ENCODE peak calls at places on chromosomes 16 and 17, in ten cellular contexts. P is fibroblast of the aortic adventitia, L is choroid plexus epithelial cell, A is neuronal stem cell, H is lung, F is A673, W is fibroblast of pulmonary artery, N is right atrium auricular region, Z is mucosa of descending colon, J is suprapubic skin. D is an unnamed sample.

GRCh38 chr17:59779521-59779920 is 72.1 kb downstream of the VMP1 start:
- DNase-seq in F (no peak), H (no peak), J (no peak), P (no peak), A (no peak), N (no peak), Z (no peak), L (no peak), W (no peak), D (no peak)

GRCh38 chr16:89764711-89765201 is 43.4 kb downstream of the ZNF276 start:
- DNase-seq in W (no peak), J (no peak), A (no peak), H (peak), L (peak), Z (peak), P (no peak), F (no peak), N (peak), D (no peak)

GRCh38 chr17:21125862-21126261 is 902 bp upstream of the DHRS7B start:
- DNase-seq in P (no peak), N (no peak), J (no peak), A (no peak), H (no peak), W (no peak), L (no peak), F (peak), Z (no peak), D (peak)

GRCh38 chr16:29665294-29666077 is 2.4 kb downstream of the SPN start:
- DNase-seq in H (no peak), P (no peak), J (no peak), F (no peak), W (no peak), Z (no peak), L (no peak), A (no peak), N (no peak), D (no peak)

GRCh38 chr17:66965801-66966528 is 1.5 kb downstream of the CACNG4 start:
- DNase-seq in P (no peak), L (no peak), W (no peak), F (no peak), Z (no peak), H (no peak), N (no peak), J (no peak), A (no peak), D (no peak)

GRCh38 chr16:71927383-71927782 is 32.1 kb downstream of the IST1 start:
- DNase-seq in L (peak), A (no peak), H (peak), J (no peak), F (peak), Z (no peak), W (peak), P (peak), N (peak), D (peak)

GRCh38 chr17:77492446-77493237 is 351.9 kb downstream of the SEC14L1 start:
- DNase-seq in H (no peak), N (no peak), A (no peak), J (peak), Z (no peak), P (no peak), W (no peak), F (no peak), L (no peak), D (no peak)

GRCh38 chr16:17866991-17867390 is 396.2 kb upstream of the XYLT1 start:
- DNase-seq in L (no peak), P (no peak), J (no peak), Z (no peak), W (no peak), F (no peak), A (no peak), H (no peak), N (no peak), D (no peak)

GRCh38 chr16:55421225-55421624 is 57.8 kb upstream of the MMP2 start:
- DNase-seq in A (no peak), J (no peak), N (no peak), H (no peak), Z (no peak), W (no peak), F (no peak), P (no peak), L (no peak), D (peak)

GRCh38 chr16:67216612-67217490 is 10.1 kb upstream of the TMEM208 start:
- DNase-seq in Z (no peak), J (no peak), L (no peak), H (no peak), F (no peak), W (no peak), N (peak), A (no peak), P (peak), D (no peak)

GRCh38 chr16:67661864-67662652 is 1.3 kb downstream of the PARD6A start:
- DNase-seq in A (no peak), W (no peak), F (no peak), Z (no peak), J (no peak), N (no peak), L (no peak), H (no peak), P (no peak), D (no peak)

GRCh38 chr17:36617773-36618172 is 16.4 kb downstream of the MRM1 start:
- DNase-seq in J (no peak), N (no peak), F (no peak), H (no peak), Z (no peak), W (no peak), A (no peak), L (no peak), P (no peak), D (no peak)

GRCh38 chr16:324451-325334 is 27.8 kb downstream of the AXIN1 start:
- DNase-seq in P (no peak), L (peak), Z (peak), H (no peak), W (no peak), N (no peak), J (no peak), A (no peak), F (no peak), D (peak)

DNA sequence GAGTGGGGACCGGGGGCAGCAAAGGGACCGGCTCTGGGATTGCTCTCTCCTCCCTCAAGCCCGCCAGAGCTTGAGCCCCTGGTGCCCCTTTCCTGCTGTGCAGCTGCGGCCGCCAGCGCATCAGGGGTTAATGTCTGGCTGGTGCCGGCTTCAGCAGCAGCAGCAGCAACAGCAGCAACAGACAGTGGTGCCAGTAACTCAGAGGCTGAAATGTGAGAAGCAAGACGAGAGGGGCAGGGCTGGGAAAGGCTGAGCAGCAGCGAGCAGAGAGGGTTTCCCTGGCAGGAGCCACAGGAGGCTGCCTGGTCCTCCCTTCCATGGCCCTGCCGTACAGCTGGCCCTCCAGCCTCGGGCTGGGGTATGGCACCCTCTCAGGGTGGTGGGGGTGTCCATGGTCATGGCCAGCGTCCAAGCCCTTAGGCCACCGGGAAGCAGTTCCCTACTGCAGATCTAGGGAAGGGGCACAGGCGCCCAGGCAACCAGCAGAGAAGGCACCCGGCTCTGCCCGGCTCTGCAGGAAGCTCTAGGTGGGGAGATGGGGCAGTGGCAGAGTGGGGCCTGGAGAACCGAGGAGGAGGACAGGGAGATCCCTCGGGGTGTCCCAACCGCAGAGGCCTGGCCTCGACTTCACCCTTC is 21.1 kb upstream of the TFAP4 start:
- DNase-seq in H (peak), F (peak), Z (no peak), L (peak), N (peak), P (peak), W (peak), J (no peak), A (no peak), D (no peak)
- H3K4me3 ChIP-seq in H (no peak), F (no peak), Z (no peak), L (peak), N (no peak), P (no peak), W (no peak), J (no peak), A (peak), D (no peak)

GRCh38 chr17:43547189-43547550 is 1.0 kb upstream of the ETV4 start:
- DNase-seq in Z (no peak), P (no peak), N (no peak), A (no peak), H (no peak), W (no peak), L (no peak), J (no peak), F (no peak), D (no peak)
- H3K4me3 ChIP-seq in Z (no peak), P (no peak), N (no peak), A (peak), H (no peak), W (no peak), L (no peak), J (no peak), F (no peak), D (no peak)

GRCh38 chr17:28320215-28321061 is 1.4 kb downstream of the TMEM97 start:
- DNase-seq in A (no peak), P (no peak), L (no peak), N (no peak), Z (no peak), H (peak), W (no peak), F (no peak), J (no peak), D (no peak)
- H3K4me3 ChIP-seq in A (peak), P (peak), L (no peak), N (no peak), Z (no peak), H (peak), W (peak), F (peak), J (peak), D (peak)

DNA sequence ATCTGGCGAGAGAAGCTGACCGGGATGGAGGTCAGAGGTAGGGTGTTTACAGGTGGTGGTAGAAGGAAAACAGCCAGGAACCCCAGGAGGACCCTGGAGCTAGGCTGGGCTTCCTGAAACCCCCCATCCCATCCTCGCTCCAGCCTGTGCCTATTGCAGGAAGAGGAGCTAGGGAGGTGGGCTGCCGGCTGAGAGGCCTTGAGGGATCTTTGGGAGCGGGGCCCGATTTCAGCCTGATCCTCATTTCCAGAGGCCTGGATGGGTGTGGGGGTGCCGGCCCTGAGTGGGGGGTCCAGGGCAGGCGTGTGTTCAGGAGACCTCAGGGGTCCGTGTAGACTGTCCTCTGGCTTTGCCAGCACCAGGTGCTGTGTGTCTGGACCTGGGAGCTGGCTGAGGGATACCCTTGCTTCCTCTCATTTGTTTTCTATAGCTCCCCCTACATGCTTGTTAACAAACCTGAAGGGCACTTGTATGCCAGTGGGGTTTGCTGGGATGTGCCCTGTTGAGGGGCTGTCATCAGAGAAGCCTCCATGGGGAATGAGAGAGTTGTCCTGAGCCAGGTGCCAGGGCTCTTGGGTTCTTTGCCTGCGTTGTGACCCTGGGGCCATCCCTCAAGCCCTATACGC is 18.9 kb upstream of the RAP1GAP2 start:
- DNase-seq in W (no peak), A (no peak), J (no peak), N (no peak), Z (no peak), L (no peak), F (no peak), P (no peak), H (no peak), D (no peak)
- H3K4me3 ChIP-seq in W (no peak), A (peak), J (peak), N (peak), Z (no peak), L (no peak), F (peak), P (no peak), H (no peak), D (peak)

D was measured in Jurkat, Clone E6-1.